ENCODE peak calls at places on chromosomes 4 and X, in five cellular contexts. One of them, this sample, is unnamed.

GRCh38 chr4:116387942-116388474 is 697.4 kb downstream of the TRAM1L1 start:
- DNase-seq in brain microvascular endothelial cell: peak; percentile 6
- DNase-seq in A549: no peak
- DNase-seq in HCT116: no peak
- DNase-seq in PC-3: no peak
- DNase-seq in this sample: no peak

GRCh38 chr4:159240690-159241089 is 137.8 kb downstream of the RAPGEF2 start:
- DNase-seq in A549: no peak
- DNase-seq in HCT116: no peak
- DNase-seq in brain microvascular endothelial cell: no peak
- DNase-seq in PC-3: no peak
- DNase-seq in this sample: no peak

GRCh38 chr4:79087091-79087490 is 147.9 kb upstream of the PAQR3 start:
- DNase-seq in A549: no peak
- DNase-seq in HCT116: no peak
- DNase-seq in brain microvascular endothelial cell: no peak
- DNase-seq in PC-3: no peak
- DNase-seq in this sample: no peak

GRCh38 chr4:8852118-8852704 is 19.4 kb downstream of the HMX1 start:
- DNase-seq in brain microvascular endothelial cell: no peak
- DNase-seq in A549: no peak
- DNase-seq in HCT116: no peak
- DNase-seq in PC-3: no peak
- DNase-seq in this sample: no peak

GRCh38 chr4:147477439-147477838 is 3.5 kb upstream of the EDNRA start:
- DNase-seq in brain microvascular endothelial cell: no peak
- DNase-seq in A549: no peak
- DNase-seq in HCT116: no peak
- DNase-seq in PC-3: no peak
- DNase-seq in this sample: no peak

GRCh38 chr4:86891785-86892638 is at the start of gene C4orf36:
- DNase-seq in A549: peak; percentile 76
- DNase-seq in HCT116: peak; percentile 66
- DNase-seq in PC-3: peak; percentile 81
- DNase-seq in brain microvascular endothelial cell: peak; percentile 23
- DNase-seq in this sample: peak; percentile 25

GRCh38 chr4:144902614-144903013 is 195.4 kb downstream of the ANAPC10 start:
- DNase-seq in HCT116: no peak
- DNase-seq in A549: no peak
- DNase-seq in brain microvascular endothelial cell: no peak
- DNase-seq in PC-3: no peak
- DNase-seq in this sample: no peak

GRCh38 chr4:95250544-95251137 is 298.1 kb downstream of the UNC5C start:
- DNase-seq in A549: no peak
- DNase-seq in brain microvascular endothelial cell: no peak
- DNase-seq in HCT116: no peak
- DNase-seq in PC-3: peak; percentile 92
- DNase-seq in this sample: no peak

GRCh38 chr4:41390661-41391060 is 133.9 kb downstream of the UCHL1 start:
- DNase-seq in PC-3: no peak
- DNase-seq in brain microvascular endothelial cell: no peak
- DNase-seq in A549: no peak
- DNase-seq in HCT116: no peak
- DNase-seq in this sample: no peak

GRCh38 chr4:78876568-78877320 is 62.5 kb downstream of the PAQR3 start:
- DNase-seq in PC-3: no peak
- DNase-seq in HCT116: no peak
- DNase-seq in A549: no peak
- DNase-seq in brain microvascular endothelial cell: no peak
- DNase-seq in this sample: no peak

GRCh38 chr4:167868163-167868562 is 224.2 kb upstream of the ANXA10 start:
- DNase-seq in A549: no peak
- DNase-seq in brain microvascular endothelial cell: peak; percentile 12
- DNase-seq in PC-3: peak; percentile 42
- DNase-seq in HCT116: no peak
- DNase-seq in this sample: no peak

GRCh38 chrX:56736219-56736618 is 7.2 kb downstream of the NBDY start:
- DNase-seq in brain microvascular endothelial cell: no peak
- DNase-seq in PC-3: no peak
- DNase-seq in A549: no peak
- DNase-seq in HCT116: no peak
- DNase-seq in this sample: no peak

GRCh38 chr4:76301068-76301774 is 5.3 kb upstream of the STBD1 start:
- DNase-seq in PC-3: peak; percentile 88
- DNase-seq in brain microvascular endothelial cell: peak; percentile 67
- DNase-seq in HCT116: peak; percentile 83
- DNase-seq in A549: peak; percentile 66
- DNase-seq in this sample: no peak

GRCh38 chrX:103687073-103687695 is 685 bp upstream of the MORF4L2 start:
- DNase-seq in A549: peak; percentile 86
- DNase-seq in PC-3: peak; percentile 73
- DNase-seq in brain microvascular endothelial cell: peak; percentile 69
- DNase-seq in HCT116: peak; percentile 45
- DNase-seq in this sample: no peak

GRCh38 chr4:176054942-176055341 is 10.7 kb upstream of the WDR17 start:
- DNase-seq in A549: no peak
- DNase-seq in HCT116: no peak
- DNase-seq in PC-3: no peak
- DNase-seq in brain microvascular endothelial cell: no peak
- DNase-seq in this sample: no peak

GRCh38 chr4:143335979-143336827 is 473 bp upstream of the GAB1 start:
- DNase-seq in A549: peak; percentile 80
- DNase-seq in HCT116: no peak
- DNase-seq in brain microvascular endothelial cell: peak; percentile 82
- DNase-seq in PC-3: peak; percentile 74
- DNase-seq in this sample: no peak

DNA sequence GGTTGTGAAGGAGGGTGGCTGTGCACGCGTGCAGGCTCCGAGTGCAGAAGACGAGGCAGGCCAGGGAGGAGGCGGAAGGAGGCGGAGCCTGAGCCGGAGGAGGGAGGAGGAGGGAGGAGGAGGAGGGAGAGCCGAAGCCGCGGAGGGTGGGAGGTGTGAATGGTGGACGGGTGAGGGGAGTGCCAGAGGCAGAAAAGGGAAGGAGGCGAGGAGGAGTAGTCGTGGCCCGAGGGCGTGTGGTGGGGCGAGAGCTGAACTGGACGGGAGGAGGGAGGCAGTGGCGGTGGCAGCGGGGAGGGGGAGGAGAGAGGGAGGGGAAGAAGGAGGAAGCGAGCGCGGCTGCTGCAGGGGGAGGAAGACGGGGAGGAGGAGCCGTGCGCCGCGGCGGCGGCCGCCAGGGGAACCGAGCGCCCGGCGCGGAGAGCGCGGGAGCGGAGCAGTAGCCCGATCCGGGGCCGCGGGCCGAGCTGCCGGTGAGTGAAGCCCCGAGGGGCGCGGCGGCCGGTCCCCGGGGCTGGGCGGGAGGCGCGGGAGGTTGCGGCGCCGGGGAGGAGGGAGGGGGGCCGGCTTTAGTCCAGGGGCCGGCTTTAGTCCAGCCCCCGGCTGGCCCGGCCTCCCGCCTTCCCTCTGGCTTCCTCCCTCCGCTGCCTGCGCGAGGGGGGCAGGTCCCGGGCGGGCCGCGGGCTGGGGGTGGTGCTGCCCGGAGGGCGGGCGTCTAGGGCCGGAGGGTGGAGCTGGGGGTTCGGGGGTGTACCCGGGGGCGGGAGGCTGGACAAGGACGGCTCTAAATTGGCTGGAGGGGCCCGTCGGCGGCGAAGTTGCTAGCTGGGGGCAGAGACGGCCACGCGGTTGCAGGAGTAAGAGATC is at the start of gene TMEM164:
- DNase-seq in HCT116: peak; percentile 56
- DNase-seq in brain microvascular endothelial cell: peak; percentile 53
- DNase-seq in A549: peak; percentile 80
- DNase-seq in PC-3: peak; percentile 71
- DNase-seq in this sample: peak; percentile 37
- TF ChIP-seq CTCF in HCT116: no peak
- TF ChIP-seq CTCF in brain microvascular endothelial cell: no peak
- TF ChIP-seq CTCF in A549: no peak
- TF ChIP-seq CTCF in PC-3: no peak
- TF ChIP-seq CTCF in this sample: no peak

GRCh38 chrX:19017271-19017670 is 33.4 kb upstream of the PHKA2 start:
- DNase-seq in PC-3: peak; percentile 63
- DNase-seq in HCT116: no peak
- DNase-seq in A549: peak; percentile 61
- DNase-seq in brain microvascular endothelial cell: no peak
- DNase-seq in this sample: peak; percentile 14
- TF ChIP-seq CTCF in PC-3: peak; percentile 85
- TF ChIP-seq CTCF in HCT116: peak; percentile 73
- TF ChIP-seq CTCF in A549: peak; percentile 80
- TF ChIP-seq CTCF in brain microvascular endothelial cell: peak; percentile 74
- TF ChIP-seq CTCF in this sample: peak; percentile 44

DNA sequence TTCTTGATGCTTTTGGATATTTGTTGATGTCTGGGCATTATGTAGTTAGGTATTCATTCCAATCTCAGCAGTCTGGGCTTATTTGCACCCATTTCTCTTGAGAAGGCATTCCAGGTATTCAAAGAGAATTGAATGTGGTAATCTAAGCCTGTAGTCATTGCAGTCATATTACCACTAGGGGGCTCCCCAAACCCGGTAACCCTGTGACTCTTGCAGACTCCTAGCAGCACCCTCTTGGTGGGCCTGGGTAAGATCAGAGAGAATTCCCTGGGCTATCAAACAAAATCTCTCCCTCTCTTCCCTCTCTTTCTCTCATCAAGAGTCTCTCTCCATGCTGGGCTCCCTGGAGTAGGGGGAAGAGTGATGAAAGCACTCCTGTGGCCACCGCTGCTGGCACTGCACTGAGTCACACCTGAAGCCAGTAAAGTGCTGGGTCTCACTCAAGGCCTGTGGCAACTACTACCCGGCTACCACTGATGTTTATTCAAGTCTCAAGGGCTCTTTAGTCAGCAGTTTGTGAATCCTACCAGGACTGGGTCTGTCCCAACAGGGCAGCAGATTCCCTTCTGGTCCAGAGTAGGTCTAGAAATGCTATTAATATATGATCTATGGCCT is 187.7 kb upstream of the NUDT10 start:
- DNase-seq in HCT116: no peak
- DNase-seq in PC-3: peak; percentile 48
- DNase-seq in A549: peak; percentile 40
- DNase-seq in brain microvascular endothelial cell: peak; percentile 25
- DNase-seq in this sample: no peak
- TF ChIP-seq CTCF in HCT116: peak; percentile 18
- TF ChIP-seq CTCF in PC-3: peak; percentile 75
- TF ChIP-seq CTCF in A549: peak; percentile 42
- TF ChIP-seq CTCF in brain microvascular endothelial cell: peak; percentile 67
- TF ChIP-seq CTCF in this sample: peak; percentile 43

DNA sequence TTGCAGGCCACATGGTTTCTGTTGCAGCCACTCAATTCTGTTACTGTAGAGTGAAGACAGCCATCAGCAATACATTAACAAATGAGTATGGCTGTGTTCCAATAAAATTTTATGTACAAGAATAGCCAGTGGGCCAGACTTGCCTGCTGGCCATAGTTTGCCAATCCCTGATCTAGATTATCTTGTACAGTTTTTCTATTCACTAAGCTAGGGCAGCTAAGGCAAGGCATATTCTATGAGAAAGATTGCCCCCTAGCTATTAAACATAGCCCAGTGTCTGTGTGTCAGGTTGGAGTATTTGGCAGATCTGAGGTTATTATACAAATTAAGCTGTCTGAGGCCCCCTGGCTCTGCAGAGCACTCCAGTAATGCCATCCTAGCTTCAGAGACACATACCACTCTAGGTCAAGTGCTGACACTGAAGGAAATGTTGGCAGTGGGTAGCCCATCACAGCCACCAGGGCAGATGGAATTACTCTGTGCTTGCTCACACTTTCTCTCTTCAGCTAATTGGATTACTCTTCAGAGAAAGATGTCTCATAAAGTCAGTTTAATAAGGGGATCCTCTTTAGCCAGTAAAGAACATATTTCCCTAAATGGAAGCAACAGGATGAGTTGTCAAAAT is 40.7 kb downstream of the MTTP start:
- DNase-seq in HCT116: no peak
- DNase-seq in A549: no peak
- DNase-seq in brain microvascular endothelial cell: no peak
- DNase-seq in PC-3: no peak
- DNase-seq in this sample: no peak
- TF ChIP-seq CTCF in HCT116: no peak
- TF ChIP-seq CTCF in A549: no peak
- TF ChIP-seq CTCF in brain microvascular endothelial cell: no peak
- TF ChIP-seq CTCF in PC-3: no peak
- TF ChIP-seq CTCF in this sample: peak; percentile 46

DNA sequence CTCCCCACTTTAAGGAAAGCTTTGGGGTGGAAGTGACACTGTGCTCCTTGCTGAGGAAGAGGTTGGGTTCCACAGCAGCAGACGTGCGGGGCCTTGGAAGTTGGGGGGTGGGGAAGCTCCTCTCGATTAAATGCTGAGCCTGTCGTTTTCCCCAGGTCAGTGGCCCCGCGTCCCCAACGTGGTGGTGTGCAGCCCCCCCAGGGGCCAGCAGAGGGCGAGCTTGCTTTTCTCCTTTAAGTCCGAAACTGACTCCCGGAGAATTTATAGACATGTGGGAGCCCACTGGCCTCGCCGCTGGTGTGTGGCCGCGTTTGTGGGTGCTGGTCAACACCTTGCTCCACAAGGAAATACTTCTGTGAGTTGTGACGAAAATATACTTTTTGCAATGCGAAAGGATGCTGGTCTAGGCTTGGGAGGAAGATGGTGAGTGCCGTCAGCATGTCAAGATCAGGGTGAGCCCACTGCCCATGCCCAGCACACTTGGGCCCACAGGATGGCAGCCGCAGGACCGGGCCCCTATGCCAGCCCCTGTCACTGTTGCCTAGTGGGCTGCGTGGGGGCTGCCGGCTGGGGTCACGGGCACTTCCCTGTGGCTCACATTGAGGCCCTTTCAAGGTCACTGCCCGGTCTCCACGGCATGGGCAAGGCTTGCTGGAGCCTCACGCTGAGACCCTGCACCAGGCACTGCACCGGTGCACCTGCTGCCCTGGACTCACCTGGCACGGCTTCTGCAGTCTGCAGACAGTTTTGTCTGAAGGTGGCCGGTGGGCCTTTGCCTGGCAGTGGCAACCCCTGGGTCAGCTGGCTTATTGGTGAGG is 9.4 kb downstream of the UVSSA start:
- DNase-seq in brain microvascular endothelial cell: peak; percentile 41
- DNase-seq in PC-3: peak; percentile 38
- DNase-seq in A549: peak; percentile 61
- DNase-seq in HCT116: no peak
- DNase-seq in this sample: peak; percentile 80
- TF ChIP-seq CTCF in brain microvascular endothelial cell: peak; percentile 96
- TF ChIP-seq CTCF in PC-3: peak; percentile 70
- TF ChIP-seq CTCF in A549: peak; percentile 49
- TF ChIP-seq CTCF in HCT116: no peak
- TF ChIP-seq CTCF in this sample: peak; percentile 70